ENCODE peak calls at places on chromosome 16, in seven cellular contexts. H, E, O, A, T, X and P are unnamed samples.

GRCh38 chr16:86942469-86943175 is 364.3 kb downstream of the FOXL1 start:
- DNase-seq in H (no peak), E (no peak), O (no peak), A (no peak), T (no peak), X (no peak), P (peak)

GRCh38 chr16:84851192-84852127 is 31.7 kb downstream of the CRISPLD2 start:
- DNase-seq in H (peak), E (no peak), O (no peak), A (peak), T (peak), X (no peak), P (no peak)

GRCh38 chr16:14303654-14304394 is 232.7 kb downstream of the MRTFB start:
- DNase-seq in H (no peak), E (no peak), O (no peak), A (no peak), T (no peak), X (no peak), P (no peak)

GRCh38 chr16:66508261-66508913 is 41.5 kb downstream of the TK2 start:
- DNase-seq in H (no peak), E (peak), O (no peak), A (peak), T (no peak), X (no peak), P (peak)

GRCh38 chr16:27355610-27356009 is 41.8 kb downstream of the IL4R start:
- DNase-seq in H (no peak), E (no peak), O (peak), A (peak), T (no peak), X (no peak), P (no peak)

GRCh38 chr16:425740-426114 is 278 bp downstream of the RAB11FIP3 start:
- DNase-seq in H (peak), E (no peak), O (peak), A (no peak), T (no peak), X (no peak), P (no peak)

GRCh38 chr16:74623214-74623842 is 16.4 kb upstream of the GLG1 start:
- DNase-seq in H (no peak), E (no peak), O (no peak), A (peak), T (no peak), X (peak), P (no peak)

GRCh38 chr16:49986351-49987124 is 38.5 kb upstream of the CNEP1R1 start:
- DNase-seq in H (no peak), E (no peak), O (no peak), A (peak), T (no peak), X (peak), P (no peak)

GRCh38 chr16:19424478-19424877 is 6.8 kb downstream of the TMC5 start:
- DNase-seq in H (no peak), E (no peak), O (no peak), A (no peak), T (no peak), X (no peak), P (no peak)

GRCh38 chr16:56616608-56617211 is 8.3 kb downstream of the MT2A start:
- DNase-seq in H (no peak), E (no peak), O (no peak), A (no peak), T (no peak), X (no peak), P (peak)

GRCh38 chr16:58809213-58809612 is 75.1 kb upstream of the GOT2 start:
- DNase-seq in H (no peak), E (no peak), O (no peak), A (no peak), T (no peak), X (no peak), P (no peak)

GRCh38 chr16:9092963-9093477 is 1.6 kb downstream of the HAPSTR1 start:
- DNase-seq in H (no peak), E (no peak), O (peak), A (no peak), T (no peak), X (peak), P (peak)

GRCh38 chr16:77199211-77199610 is at the start of gene SYCE1L:
- DNase-seq in H (no peak), E (no peak), O (no peak), A (no peak), T (no peak), X (no peak), P (no peak)

GRCh38 chr16:87681990-87682570 is 79.8 kb downstream of the JPH3 start:
- DNase-seq in H (no peak), E (no peak), O (no peak), A (peak), T (peak), X (no peak), P (no peak)

GRCh38 chr16:68296291-68296690 is 14.5 kb downstream of the SLC7A6OS start:
- DNase-seq in H (no peak), E (no peak), O (no peak), A (no peak), T (no peak), X (no peak), P (no peak)

GRCh38 chr16:70685061-70685937 is 554 bp downstream of the MTSS2 start:
- DNase-seq in H (no peak), E (no peak), O (no peak), A (no peak), T (no peak), X (no peak), P (peak)